ENCODE peak calls at places on chromosomes 4 and X, in eight cellular contexts. X is pancreas; K is neural progenitor cell; D is naive thymus-derived CD4-positive, alpha-beta T cell; H is psoas muscle; Z is left lung; U is cardiac muscle cell; Y is SJSA1. A is an unnamed sample.

GRCh38 chrX:47706575-47706974 is 47.6 kb upstream of the UXT start:
- DNase-seq in X (no peak), K (no peak), D (no peak), H (no peak), Z (no peak), U (peak; percentile 66), Y (no peak), A (no peak)

GRCh38 chr4:76576824-76577223 is 141.8 kb downstream of the SHROOM3 start:
- DNase-seq in X (no peak), K (no peak), D (no peak), H (no peak), Z (no peak), U (no peak), Y (no peak), A (no peak)

GRCh38 chrX:84216406-84216805 is 28.4 kb upstream of the RPS6KA6 start:
- DNase-seq in X (no peak), K (no peak), D (no peak), H (no peak), Z (no peak), U (no peak), Y (no peak), A (peak; percentile 25)

GRCh38 chr4:87633239-87633638 is 16.8 kb upstream of the DMP1 start:
- DNase-seq in X (no peak), K (no peak), D (no peak), H (no peak), Z (no peak), U (peak; percentile 80), Y (no peak), A (peak; percentile 39)

GRCh38 chr4:25174674-25175073 is 14.4 kb upstream of the SEPSECS start:
- DNase-seq in X (no peak), K (no peak), D (no peak), H (no peak), Z (no peak), U (no peak), Y (no peak), A (no peak)

GRCh38 chr4:119693127-119693526 is 64.5 kb upstream of the PDE5A start:
- DNase-seq in X (no peak), K (no peak), D (no peak), H (no peak), Z (no peak), U (peak; percentile 3), Y (peak; percentile 20), A (no peak)

GRCh38 chrX:10157545-10157944 is 770 bp downstream of the CLCN4 start:
- DNase-seq in X (no peak), K (no peak), D (no peak), H (no peak), Z (no peak), U (peak; percentile 63), Y (peak; percentile 31), A (no peak)

GRCh38 chr4:4281787-4282186 is 8.2 kb downstream of the LYAR start:
- DNase-seq in X (no peak), K (no peak), D (no peak), H (no peak), Z (no peak), U (no peak), Y (no peak), A (no peak)

GRCh38 chr4:29540439-29541102 is 1179.6 kb upstream of the PCDH7 start:
- DNase-seq in X (no peak), K (no peak), D (no peak), H (no peak), Z (no peak), U (no peak), Y (no peak), A (no peak)

GRCh38 chr4:42995343-42995944 is 102.9 kb downstream of the GRXCR1 start:
- DNase-seq in X (no peak), K (peak; percentile 55), D (no peak), H (no peak), Z (no peak), U (peak; percentile 43), Y (no peak), A (peak; percentile 56)

GRCh38 chrX:125108926-125109325 is 210.7 kb upstream of the TEX13C start:
- DNase-seq in X (no peak), K (no peak), D (no peak), H (no peak), Z (no peak), U (no peak), Y (no peak), A (no peak)

GRCh38 chrX:25025615-25026014 is 9.8 kb upstream of the ARX start:
- DNase-seq in X (no peak), K (no peak), D (no peak), H (no peak), Z (no peak), U (no peak), Y (no peak), A (no peak)

GRCh38 chrX:150929058-150929457 is 30.6 kb upstream of the CD99L2 start:
- DNase-seq in X (no peak), K (no peak), D (no peak), H (no peak), Z (no peak), U (no peak), Y (no peak), A (no peak)

GRCh38 chrX:131217878-131218486 is 71.1 kb downstream of the IGSF1 start:
- DNase-seq in X (no peak), K (no peak), D (no peak), H (no peak), Z (no peak), U (no peak), Y (no peak), A (no peak)

GRCh38 chr4:61094854-61095598 is 105.1 kb upstream of the ADGRL3 start:
- DNase-seq in X (no peak), K (no peak), D (no peak), H (no peak), Z (no peak), U (no peak), Y (no peak), A (no peak)

GRCh38 chrX:145817666-145818521 is at the start of gene SLITRK2:
- DNase-seq in X (peak; percentile 15), K (peak; percentile 58), D (no peak), H (no peak), Z (no peak), U (peak; percentile 0), Y (no peak), A (peak; percentile 67)

GRCh38 chr4:105952596-105952995 is 57.3 kb downstream of the NPNT start:
- DNase-seq in X (no peak), K (no peak), D (no peak), H (no peak), Z (no peak), U (no peak), Y (no peak), A (no peak)

GRCh38 chrX:40101430-40101802 is 3.7 kb upstream of the BCOR start:
- DNase-seq in X (no peak), K (no peak), D (no peak), H (no peak), Z (no peak), U (no peak), Y (no peak), A (peak; percentile 2)
- H3K4me1 ChIP-seq in X (peaks cover 3% of the 10 kb centered on the region), K (peaks cover 42% of the 10 kb centered on the region), D (peaks cover 7% of the 10 kb centered on the region), H (peaks cover 5% of the 10 kb centered on the region), Z (no peaks in the 10 kb centered on the region), U (peaks cover 47% of the 10 kb centered on the region), Y (peaks cover 32% of the 10 kb centered on the region), A (peaks cover 37% of the 10 kb centered on the region)

GRCh38 chr4:173240696-173241095 is 72.1 kb downstream of the GALNT7 start:
- DNase-seq in X (no peak), K (no peak), D (no peak), H (no peak), Z (no peak), U (no peak), Y (no peak), A (no peak)

GRCh38 chr4:173237152-173237551 is 68.5 kb downstream of the GALNT7 start:
- DNase-seq in X (no peak), K (no peak), D (no peak), H (no peak), Z (no peak), U (no peak), Y (no peak), A (peak; percentile 45)

GRCh38 chr4:173235050-173235449 is 66.4 kb downstream of the GALNT7 start:
- DNase-seq in X (no peak), K (no peak), D (no peak), H (no peak), Z (no peak), U (no peak), Y (no peak), A (no peak)

GRCh38 chr4:173242466-173243250 is 74.0 kb downstream of the GALNT7 start:
- DNase-seq in X (no peak), K (peak; percentile 61), D (no peak), H (no peak), Z (no peak), U (no peak), Y (no peak), A (no peak)

DNA sequence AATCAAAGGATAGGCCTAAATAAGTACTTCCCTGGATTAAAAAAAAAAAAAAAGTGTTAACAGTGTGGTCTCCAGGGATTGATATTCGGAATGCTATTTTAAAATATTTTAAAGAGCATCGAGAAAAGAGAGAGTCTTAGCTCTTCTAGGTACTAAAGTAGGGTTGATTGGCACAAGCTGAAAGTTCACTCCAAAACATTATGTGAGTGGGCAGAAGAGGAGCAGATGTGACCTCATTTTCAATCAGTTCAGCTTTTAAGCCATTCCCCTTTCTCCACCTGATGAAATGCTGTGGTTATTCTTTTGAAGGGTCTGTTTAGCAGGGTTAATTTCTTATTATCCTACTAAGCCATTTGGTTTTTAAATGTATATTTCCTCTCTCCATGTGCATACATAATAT is 69.1 kb downstream of the GALNT7 start:
- DNase-seq in X (no peak), K (no peak), D (no peak), H (no peak), Z (no peak), U (no peak), Y (no peak), A (no peak)
- H3K4me1 ChIP-seq in X (no peaks in the 10 kb centered on the region), K (peaks cover 28% of the 10 kb centered on the region), D (no peaks in the 10 kb centered on the region), H (no peaks in the 10 kb centered on the region), Z (no peaks in the 10 kb centered on the region), U (peaks cover 10% of the 10 kb centered on the region), Y (no peaks in the 10 kb centered on the region), A (peaks cover 20% of the 10 kb centered on the region)

DNA sequence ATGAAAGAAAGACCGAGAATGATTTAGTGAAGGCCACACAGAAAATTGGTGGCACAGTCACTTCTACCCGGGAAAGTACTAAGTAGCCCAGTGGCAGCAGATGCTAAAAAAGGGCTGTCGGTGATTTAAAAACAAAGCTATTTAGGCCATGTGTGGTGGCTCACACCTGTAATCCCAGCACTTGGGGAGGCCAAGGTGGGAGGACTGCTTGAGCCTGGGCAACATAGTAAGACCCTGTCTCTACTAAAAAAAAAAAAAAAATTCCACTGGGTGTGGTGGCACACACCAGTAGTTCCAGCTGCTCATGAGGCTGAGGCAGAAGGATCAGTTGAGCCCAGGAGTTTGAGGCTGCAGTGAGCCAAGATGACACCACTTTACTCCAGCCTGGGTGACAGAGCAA is 144.2 kb downstream of the CBR4 start:
- DNase-seq in X (no peak), K (no peak), D (no peak), H (no peak), Z (no peak), U (no peak), Y (no peak), A (no peak)
- H3K4me1 ChIP-seq in X (no peaks in the 10 kb centered on the region), K (no peaks in the 10 kb centered on the region), D (no peaks in the 10 kb centered on the region), H (peaks cover 19% of the 10 kb centered on the region), Z (no peaks in the 10 kb centered on the region), U (peaks cover 12% of the 10 kb centered on the region), Y (peaks cover 47% of the 10 kb centered on the region), A (no peaks in the 10 kb centered on the region)

DNA sequence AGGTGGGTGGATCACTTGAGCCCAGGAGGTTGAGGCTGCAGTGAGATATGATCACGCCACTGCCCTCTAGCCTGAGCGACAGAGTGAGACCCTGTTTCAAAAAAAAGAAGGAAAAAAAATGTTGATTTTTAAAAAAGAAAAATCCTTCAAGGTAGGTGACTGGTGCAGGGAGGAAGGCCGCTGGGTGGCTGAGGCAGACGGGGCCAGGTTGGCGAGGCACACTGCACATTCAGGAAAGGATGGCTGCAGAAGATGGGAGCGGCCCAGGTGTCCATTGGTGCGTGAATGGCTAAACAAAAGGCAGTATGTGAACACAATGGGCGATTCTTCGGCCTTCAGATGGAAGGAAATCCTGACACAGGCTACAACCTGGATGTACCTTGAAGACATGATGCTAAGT is 30.4 kb downstream of the DCTD start:
- DNase-seq in X (no peak), K (no peak), D (no peak), H (no peak), Z (no peak), U (no peak), Y (no peak), A (no peak)
- H3K4me1 ChIP-seq in X (peaks cover 1% of the 10 kb centered on the region), K (peaks cover 5% of the 10 kb centered on the region), D (no peaks in the 10 kb centered on the region), H (no peaks in the 10 kb centered on the region), Z (no peaks in the 10 kb centered on the region), U (no peaks in the 10 kb centered on the region), Y (no peaks in the 10 kb centered on the region), A (no peaks in the 10 kb centered on the region)